ENCODE peak calls at places on chromosomes 6 and 20, in four cellular contexts. C, L, F and M are unnamed samples. For H3K27me3, the result is how much of the 10 kb centered on the place peaks cover.

GRCh38 chr20:1423625-1424106 is 30.8 kb upstream of the FKBP1A start:
- DNase-seq in C (peak), L (peak), F (no peak), M (no peak)

GRCh38 chr6:149493697-149494334 is 9.0 kb upstream of the ZC3H12D start:
- DNase-seq in L (no peak), C (peak), F (no peak), M (no peak)

GRCh38 chr6:84027340-84028183 is 6.0 kb upstream of the MRAP2 start:
- DNase-seq in L (peak), C (peak), F (no peak), M (no peak)

GRCh38 chr6:107129370-107129925 is 14.1 kb upstream of the BEND3 start:
- DNase-seq in L (no peak), F (no peak), C (peak), M (no peak)

GRCh38 chr6:83518946-83519489 is 6.7 kb downstream of the PRSS35 start:
- DNase-seq in L (no peak), F (no peak), C (no peak), M (no peak)

GRCh38 chr6:917939-918338 is 225.0 kb upstream of the EXOC2 start:
- DNase-seq in F (no peak), L (no peak), C (no peak), M (no peak)

GRCh38 chr6:88970301-88970700 is 6.9 kb upstream of the RNGTT start:
- DNase-seq in C (no peak), F (no peak), L (no peak), M (no peak)

GRCh38 chr6:16496982-16497823 is 258.8 kb downstream of the GMPR start:
- DNase-seq in F (no peak), L (no peak), C (no peak), M (no peak)

GRCh38 chr6:130029163-130029562 is 10.8 kb downstream of the L3MBTL3 start:
- DNase-seq in L (no peak), F (no peak), C (no peak), M (no peak)

GRCh38 chr6:127191716-127192115 is 73.2 kb downstream of the RSPO3 start:
- DNase-seq in L (no peak), F (no peak), C (no peak), M (no peak)

GRCh38 chr6:127102299-127102698 is 16.2 kb upstream of the RSPO3 start:
- DNase-seq in L (no peak), F (no peak), C (no peak), M (no peak)

GRCh38 chr20:16518068-16518783 is 55.0 kb downstream of the KIF16B start:
- DNase-seq in C (peak), F (no peak), L (peak), M (no peak)

GRCh38 chr6:163720005-163720404 is 305.5 kb downstream of the QKI start:
- DNase-seq in F (no peak), L (no peak), C (no peak), M (no peak)

GRCh38 chr6:168322966-168323365 is 3.4 kb upstream of the DACT2 start:
- DNase-seq in C (no peak), L (no peak), F (no peak), M (no peak)

GRCh38 chr6:10837009-10837691 is 1.2 kb downstream of the MAK start:
- DNase-seq in C (peak), L (peak), F (no peak), M (no peak)

GRCh38 chr20:21173496-21174025 is 47.7 kb downstream of the KIZ start:
- DNase-seq in C (no peak), F (no peak), L (no peak), M (no peak)

GRCh38 chr6:74626288-74626687 is 579.6 kb downstream of the COL12A1 start:
- DNase-seq in F (no peak), L (no peak), C (no peak), M (no peak)

GRCh38 chr6:169158750-169159149 is 94.9 kb downstream of the THBS2 start:
- DNase-seq in L (no peak), C (no peak), F (no peak), M (no peak)

GRCh38 chr6:53090576-53090975 is 25.4 kb downstream of the FBXO9 start:
- DNase-seq in F (no peak), C (no peak), L (no peak), M (no peak)

GRCh38 chr20:23049201-23049932 is at the start of gene THBD:
- DNase-seq in L (peak), C (peak), F (no peak), M (no peak)

GRCh38 chr20:32192698-32193097 is 14.8 kb downstream of the PLAGL2 start:
- DNase-seq in F (no peak), L (no peak), C (no peak), M (no peak)

GRCh38 chr6:158284340-158285210 is 27.7 kb upstream of the TULP4 start:
- DNase-seq in L (no peak), C (no peak), F (no peak), M (no peak)

GRCh38 chr6:2763345-2763841 is 1.8 kb upstream of the WRNIP1 start:
- DNase-seq in F (no peak), C (peak), L (peak), M (no peak)

GRCh38 chr20:11469795-11470495 is 447.7 kb upstream of the BTBD3 start:
- DNase-seq in F (no peak), L (no peak), C (no peak), M (no peak)

GRCh38 chr6:18510644-18511033 is 123.5 kb downstream of the RNF144B start:
- DNase-seq in L (no peak), C (no peak), F (no peak), M (no peak)

GRCh38 chr6:79672631-79673065 is 41.5 kb downstream of the SH3BGRL2 start:
- DNase-seq in F (no peak), C (no peak), L (no peak), M (no peak)

DNA sequence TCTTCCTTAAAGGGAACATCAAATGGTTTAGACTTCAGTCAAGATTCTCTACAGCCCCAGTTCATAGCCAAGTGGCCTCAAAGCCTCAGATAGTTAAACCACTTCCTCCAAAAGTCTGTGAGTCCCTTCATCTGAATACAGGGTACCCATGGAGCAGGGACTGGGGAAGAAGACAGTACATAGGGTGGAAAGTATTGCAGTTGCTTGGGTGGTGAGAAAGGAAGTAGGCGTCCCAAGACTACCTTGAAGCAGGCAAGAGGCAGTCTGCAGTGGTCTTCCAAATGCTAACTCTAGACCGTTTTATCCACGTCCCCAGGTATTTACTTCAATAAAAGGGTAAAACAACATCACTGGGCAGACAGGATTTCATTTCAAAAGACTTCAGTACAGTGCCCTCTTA is 2.0 kb downstream of the FYN start:
- DNase-seq in L (no peak), C (no peak), F (no peak), M (no peak)
- H3K4me3 ChIP-seq in L (no peak), C (peak), F (peak), M (peak)

DNA sequence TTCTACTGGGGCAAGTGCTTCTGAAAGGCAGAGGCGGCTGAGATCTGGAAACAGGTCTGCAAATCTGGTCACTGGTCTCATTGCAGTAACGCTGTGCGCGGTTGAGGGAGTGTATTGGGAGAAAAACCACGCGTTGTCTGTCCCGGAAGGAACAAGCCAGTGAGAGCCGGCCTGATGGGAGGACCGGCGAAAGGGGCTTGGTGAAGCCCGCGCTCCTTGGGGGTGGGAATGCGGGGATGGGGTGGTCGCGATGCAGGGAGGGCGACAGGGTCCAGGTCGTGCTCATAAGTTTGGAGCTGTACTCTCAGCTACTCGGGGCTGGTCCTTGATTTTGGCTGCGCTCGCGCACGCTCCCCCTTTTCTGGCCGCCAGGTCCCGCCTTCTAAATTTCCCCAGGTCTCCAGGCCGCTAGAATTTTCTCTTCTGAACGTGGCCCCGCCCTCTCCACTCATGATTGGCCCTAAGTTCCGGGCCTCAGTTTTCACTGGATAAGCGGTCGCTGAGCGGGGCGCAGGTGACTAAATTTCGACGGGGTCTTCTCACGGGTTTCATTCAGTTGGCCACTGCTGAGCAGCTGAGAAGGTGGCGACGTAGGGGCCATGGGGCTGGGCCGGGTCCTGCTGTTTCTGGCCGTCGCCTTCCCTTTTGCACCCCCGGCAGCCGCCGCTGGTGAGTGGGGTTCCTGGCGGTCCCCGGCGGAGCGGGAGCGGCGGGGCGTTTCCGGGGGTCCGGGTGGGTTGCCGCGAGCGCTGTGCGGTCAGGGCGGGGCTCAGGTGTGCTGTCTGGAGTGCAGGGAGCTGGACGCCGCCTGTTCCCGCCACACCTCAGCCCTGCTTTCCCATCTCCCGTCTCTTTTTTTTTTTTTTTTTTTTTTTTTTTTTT is at the start of gene MICB:
- DNase-seq in C (peak), L (peak), F (peak), M (no peak)
- H3K27me3 ChIP-seq in C (under half), L (under half), F (under half), M (half or more)

GRCh38 chr6:13769034-13769654 is 45.2 kb downstream of the MCUR1 start:
- DNase-seq in L (no peak), C (no peak), F (no peak), M (no peak)

GRCh38 chr6:13765570-13765969 is 48.8 kb downstream of the MCUR1 start:
- DNase-seq in F (no peak), C (no peak), L (no peak), M (no peak)

GRCh38 chr6:13766201-13766634 is 48.1 kb downstream of the MCUR1 start:
- DNase-seq in L (no peak), F (no peak), C (no peak), M (no peak)

GRCh38 chr6:13764996-13765395 is 49.4 kb downstream of the MCUR1 start:
- DNase-seq in C (no peak), L (no peak), F (no peak), M (no peak)

GRCh38 chr6:13767121-13767794 is 47.1 kb downstream of the MCUR1 start:
- DNase-seq in C (peak), L (no peak), F (peak), M (no peak)
- TF ChIP-seq CTCF in C (no peak), L (no peak), F (peak), M (no peak)

DNA sequence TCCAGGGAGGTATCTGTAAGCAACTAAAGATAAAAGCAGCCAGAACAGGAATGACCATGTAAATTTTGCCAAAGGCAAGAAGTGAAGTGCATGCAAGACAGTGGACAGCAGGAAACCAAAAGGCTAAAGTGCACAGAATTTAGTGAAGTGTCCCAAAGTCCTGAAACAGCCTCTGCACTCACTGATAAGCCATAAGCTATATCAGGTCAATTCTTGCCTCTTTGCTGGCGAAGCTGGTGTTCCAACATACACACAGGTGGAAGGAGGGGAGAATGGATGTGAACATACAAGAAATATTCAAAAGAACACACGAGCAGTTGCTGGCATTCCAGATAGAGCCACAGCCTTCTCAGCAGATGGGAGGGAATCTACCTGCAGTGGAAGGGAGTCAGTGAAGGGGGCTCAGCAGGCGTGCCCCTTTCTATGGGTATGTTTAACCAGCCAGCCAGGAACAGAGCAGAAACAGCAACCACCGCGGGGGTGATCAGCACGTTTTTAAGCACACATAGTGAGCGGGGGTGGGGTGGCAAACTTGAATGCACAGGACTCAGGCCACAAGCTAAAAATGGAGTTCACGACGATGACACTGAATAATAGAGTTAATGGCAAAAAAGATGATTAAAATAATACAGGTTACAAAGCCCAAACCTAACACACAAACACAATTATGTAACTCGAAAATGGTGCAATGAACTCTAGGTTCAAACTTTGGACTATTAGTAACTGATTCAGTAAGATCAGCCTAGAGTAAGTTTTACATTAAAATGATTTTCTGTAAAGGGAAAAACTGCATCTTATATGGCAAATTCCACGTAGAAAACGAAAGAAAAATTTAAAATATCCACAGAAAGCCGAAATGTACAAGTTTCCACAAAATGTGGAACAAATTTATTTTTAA is 1.2 kb downstream of the ECI2 start:
- DNase-seq in L (peak), C (peak), F (no peak), M (no peak)
- H3K4me3 ChIP-seq in L (no peak), C (peak), F (peak), M (peak)

DNA sequence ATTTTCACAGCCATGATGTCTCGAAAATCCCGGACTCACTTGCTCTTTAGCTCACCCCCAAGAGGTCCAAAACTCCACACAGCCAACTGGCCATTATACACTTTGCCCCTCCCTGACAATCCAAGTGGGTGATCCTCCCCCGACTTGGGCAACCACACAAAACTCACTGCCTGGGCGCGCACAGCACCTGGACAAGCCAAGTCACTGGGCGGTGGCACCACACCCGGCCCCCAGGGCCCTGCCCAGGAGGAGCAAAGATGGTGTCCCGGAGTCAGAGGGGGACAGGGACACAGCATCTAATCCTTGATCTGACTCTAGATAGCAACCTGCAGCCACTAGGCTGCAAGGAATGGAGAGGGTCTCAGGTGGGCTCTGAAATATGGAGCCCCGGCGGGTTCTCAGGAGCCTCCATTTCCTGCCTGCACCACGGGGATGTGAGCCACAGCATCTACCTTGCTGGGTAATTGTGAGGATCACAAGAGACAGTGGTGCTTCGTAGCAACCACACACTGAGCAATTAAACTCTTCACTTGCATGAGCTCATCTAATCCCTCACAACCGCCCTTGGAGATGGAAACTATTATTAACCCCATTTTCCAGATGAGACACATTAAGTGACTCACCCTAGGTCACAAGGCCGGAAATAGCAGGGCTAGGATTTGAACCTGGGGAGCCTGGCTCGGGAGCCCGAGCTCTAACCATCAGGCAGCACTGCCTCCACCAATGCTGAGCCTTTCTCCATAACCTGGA is 66.6 kb downstream of the BMP7 start:
- DNase-seq in F (no peak), L (no peak), C (no peak), M (no peak)
- H3K27me3 ChIP-seq in F (under half), L (under half), C (under half), M (under half)

GRCh38 chr6:77930382-77930781 is 277.5 kb downstream of the MEI4 start:
- DNase-seq in F (no peak), C (no peak), L (no peak), M (no peak)

GRCh38 chr6:77930945-77931344 is 278.1 kb downstream of the MEI4 start:
- DNase-seq in F (no peak), L (no peak), C (no peak), M (no peak)

GRCh38 chr6:77926198-77926752 is 273.4 kb downstream of the MEI4 start:
- DNase-seq in L (no peak), F (no peak), C (no peak), M (no peak)
- TF ChIP-seq CTCF in L (peak), F (no peak), C (no peak), M (no peak)